ENCODE peak calls at places on chromosome 4, in seven cellular contexts. R is AG04450, M is esophagus squamous epithelium, Y is PC-9, W is uterus, C is psoas muscle, U is body of pancreas. V is an unnamed sample. For H3K9me3, the result is how much of the 10 kb centered on the place peaks cover.

GRCh38 chr4:8882239-8882638 is 10.6 kb upstream of the HMX1 start:
- DNase-seq in R (no peak), M (no peak), Y (no peak), W (no peak), C (no peak), U (no peak), V (no peak)

GRCh38 chr4:127528302-127528701 is 104.5 kb upstream of the INTU start:
- DNase-seq in R (no peak), M (no peak), Y (no peak), W (no peak), C (no peak), U (no peak), V (no peak)

GRCh38 chr4:183971938-183972490 is 66.9 kb downstream of the STOX2 start:
- DNase-seq in R (no peak), M (no peak), Y (peak), W (no peak), C (no peak), U (no peak), V (no peak)

GRCh38 chr4:23680616-23681518 is 209.0 kb downstream of the PPARGC1A start:
- DNase-seq in R (no peak), M (no peak), Y (no peak), W (no peak), C (no peak), U (no peak), V (no peak)

GRCh38 chr4:53601251-53601764 is 10.0 kb upstream of the LNX1 start:
- DNase-seq in R (no peak), M (no peak), Y (peak), W (no peak), C (peak), U (peak), V (no peak)

GRCh38 chr4:1488831-1489638 is 82.8 kb upstream of the NKX1-1 start:
- DNase-seq in R (no peak), M (no peak), Y (no peak), W (no peak), C (no peak), U (no peak), V (no peak)

GRCh38 chr4:116599859-116600258 is 485.5 kb downstream of the TRAM1L1 start:
- DNase-seq in R (no peak), M (no peak), Y (no peak), W (no peak), C (peak), U (no peak), V (no peak)

GRCh38 chr4:16027114-16027513 is 56.7 kb downstream of the PROM1 start:
- DNase-seq in R (no peak), M (no peak), Y (no peak), W (no peak), C (no peak), U (no peak), V (no peak)

GRCh38 chr4:4386736-4387392 is at the start of gene NSG1:
- DNase-seq in R (no peak), M (no peak), Y (no peak), W (no peak), C (no peak), U (no peak), V (peak)

GRCh38 chr4:3233391-3234071 is 15.4 kb upstream of the MSANTD1 start:
- DNase-seq in R (no peak), M (no peak), Y (no peak), W (no peak), C (no peak), U (peak), V (no peak)

GRCh38 chr4:101224358-101225218 is 122.7 kb downstream of the PPP3CA start:
- DNase-seq in R (no peak), M (no peak), Y (no peak), W (no peak), C (no peak), U (no peak), V (no peak)

GRCh38 chr4:86117781-86118302 is 242.0 kb downstream of the MAPK10 start:
- DNase-seq in R (peak), M (no peak), Y (no peak), W (no peak), C (no peak), U (no peak), V (no peak)

GRCh38 chr4:78032446-78032845 is 24.7 kb upstream of the FRAS1 start:
- DNase-seq in R (no peak), M (no peak), Y (no peak), W (no peak), C (no peak), U (no peak), V (no peak)

GRCh38 chr4:122826000-122826595 is 533 bp upstream of the FGF2 start:
- DNase-seq in R (no peak), M (no peak), Y (no peak), W (no peak), C (no peak), U (no peak), V (no peak)

DNA sequence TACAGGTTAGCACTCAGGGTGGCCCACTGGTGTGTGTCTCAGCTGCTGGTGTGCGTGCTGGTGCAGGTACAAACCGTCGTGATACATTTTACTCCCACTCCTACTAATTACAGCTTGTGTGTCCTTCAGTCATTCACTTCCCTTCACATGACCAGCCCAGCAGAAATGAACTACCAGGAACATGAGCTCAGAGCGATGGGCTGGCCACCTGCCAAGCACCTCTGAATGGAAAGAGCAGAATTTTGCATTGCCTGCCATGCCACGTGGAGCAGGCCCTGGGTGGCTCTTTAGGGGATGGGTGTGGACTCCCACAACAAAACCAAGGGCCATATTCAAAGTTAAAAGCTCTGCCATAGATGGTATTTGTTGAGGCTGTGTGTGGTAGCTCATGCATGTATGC is 58.9 kb upstream of the PGM2 start:
- DNase-seq in R (no peak), M (no peak), Y (peak), W (peak), C (peak), U (peak), V (no peak)
- H3K27ac ChIP-seq in R (no peak), M (no peak), Y (no peak), W (no peak), C (no peak), U (no peak), V (no peak)

DNA sequence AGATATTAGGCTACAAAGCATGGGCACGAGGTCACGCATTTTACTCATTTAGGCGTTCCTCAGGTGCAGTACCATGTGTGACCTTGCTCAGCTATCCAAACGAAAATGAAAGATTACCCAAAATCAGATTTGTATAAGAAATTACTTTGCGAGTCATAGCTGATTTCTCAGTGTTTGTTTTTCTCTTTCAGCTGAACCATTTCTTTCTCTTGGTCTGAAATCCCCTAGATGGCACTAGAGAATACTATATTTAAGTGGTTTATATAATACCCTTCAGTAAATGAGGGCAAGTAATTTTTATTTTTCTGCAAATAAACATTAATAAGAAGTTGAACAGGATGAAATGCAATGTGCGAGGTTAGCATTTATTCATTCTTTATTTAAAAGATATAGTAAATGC is 496.6 kb downstream of the STIM2 start:
- DNase-seq in R (no peak), M (no peak), Y (no peak), W (no peak), C (no peak), U (no peak), V (no peak)
- TF ChIP-seq CTCF in R (no peak), M (no peak), Y (peak), W (no peak), C (no peak), U (peak), V (no peak)

GRCh38 chr4:7585768-7586167 is 151.0 kb upstream of the PSAPL1 start:
- DNase-seq in R (no peak), M (no peak), Y (no peak), W (peak), C (no peak), U (no peak), V (no peak)

GRCh38 chr4:7582313-7583096 is 147.8 kb upstream of the PSAPL1 start:
- DNase-seq in R (no peak), M (no peak), Y (no peak), W (no peak), C (no peak), U (no peak), V (no peak)

GRCh38 chr4:7584133-7584532 is 149.4 kb upstream of the PSAPL1 start:
- DNase-seq in R (no peak), M (no peak), Y (no peak), W (no peak), C (no peak), U (no peak), V (no peak)

GRCh38 chr4:7584760-7585159 is 150.0 kb upstream of the PSAPL1 start:
- DNase-seq in R (no peak), M (no peak), Y (no peak), W (no peak), C (no peak), U (no peak), V (no peak)

DNA sequence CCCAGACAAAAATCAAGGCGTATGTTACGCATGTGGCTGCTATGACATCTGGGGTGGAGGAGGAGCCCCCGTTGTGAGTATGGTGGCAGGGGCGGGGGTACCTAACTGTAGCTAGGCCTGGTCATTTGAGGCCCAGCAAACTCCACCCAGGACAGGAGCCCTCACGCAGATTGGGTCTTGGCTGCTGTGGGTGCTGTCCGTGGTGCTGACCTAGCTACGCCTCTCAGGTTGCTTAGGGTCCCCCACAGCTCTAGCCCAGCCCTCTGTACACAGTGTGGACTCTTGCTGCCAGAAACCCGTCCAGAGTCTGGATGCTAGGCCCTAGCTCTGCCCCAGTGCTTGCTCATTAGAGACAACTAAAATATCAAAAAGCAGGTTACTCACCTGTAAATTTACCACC is 146.7 kb upstream of the PSAPL1 start:
- DNase-seq in R (no peak), M (no peak), Y (peak), W (no peak), C (no peak), U (no peak), V (no peak)
- H3K9me3 ChIP-seq in R (under half), M (under half), Y (under half), W (under half), C (under half), U (under half), V (under half)

DNA sequence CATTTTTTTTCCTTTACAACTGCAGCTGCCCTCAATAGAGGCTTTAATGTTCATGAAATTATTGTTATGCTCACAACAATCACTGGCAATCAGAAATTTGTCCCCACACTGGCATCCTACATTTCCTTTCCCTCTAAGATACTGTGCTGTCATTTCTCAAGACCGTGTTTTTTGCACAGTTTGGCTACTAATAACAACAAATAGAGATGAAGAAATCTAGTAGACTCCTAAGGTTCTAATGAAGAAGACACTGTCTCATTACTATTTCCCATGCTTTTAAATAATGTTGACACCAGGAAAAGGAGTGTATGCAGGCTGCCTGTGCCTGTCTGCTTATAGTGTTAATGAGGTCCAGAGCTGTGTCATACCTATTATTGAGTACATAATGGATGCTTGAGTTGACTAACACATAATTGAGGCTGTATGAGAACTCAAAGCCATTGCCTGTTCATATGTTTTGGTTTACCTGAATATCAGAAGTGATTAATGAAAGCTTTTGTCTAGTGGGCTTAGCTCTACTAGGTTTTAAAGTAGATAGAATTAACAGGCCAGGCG is 1.5 kb upstream of the EIF4E start:
- DNase-seq in R (no peak), M (no peak), Y (no peak), W (no peak), C (no peak), U (no peak), V (no peak)
- H3K27ac ChIP-seq in R (peak), M (peak), Y (peak), W (peak), C (peak), U (peak), V (no peak)

DNA sequence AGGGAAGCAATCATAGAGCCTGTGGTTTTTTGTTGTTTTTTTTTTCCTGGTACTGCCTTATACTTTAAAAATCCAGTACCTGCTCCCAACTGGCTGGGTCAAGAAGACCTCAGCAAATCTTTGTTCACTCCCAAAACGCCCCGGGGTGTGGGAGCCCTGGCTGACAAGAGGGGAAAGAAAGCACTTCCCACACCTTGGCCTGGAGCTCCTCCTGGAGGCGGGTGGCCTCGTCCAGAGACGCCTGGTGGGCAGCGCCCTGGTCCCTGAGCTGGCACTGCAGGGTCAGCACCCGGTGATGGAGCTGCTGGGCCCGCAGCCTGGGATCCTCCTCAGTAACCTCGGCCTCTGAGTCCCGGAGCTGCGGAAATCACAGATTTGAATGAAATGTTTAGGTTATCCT is 38.2 kb downstream of the C4orf50 start:
- DNase-seq in R (no peak), M (no peak), Y (peak), W (peak), C (no peak), U (no peak), V (no peak)
- TF ChIP-seq CTCF in R (peak), M (no peak), Y (no peak), W (peak), C (no peak), U (peak), V (no peak)

GRCh38 chr4:129059028-129059427 is 34.3 kb downstream of the SCLT1 start:
- DNase-seq in R (no peak), M (no peak), Y (no peak), W (no peak), C (no peak), U (no peak), V (no peak)
- H3K9me3 ChIP-seq in R (under half), M (under half), Y (under half), W (half or more), C (half or more), U (under half), V (half or more)

V was measured in CD4-positive, alpha-beta T cell.